ENCODE peak calls at places on chromosomes 7 and 10, in ten cellular contexts. One of them, this sample, is unnamed.

GRCh38 chr7:126524967-126525366 is 727.8 kb downstream of the GRM8 start:
- DNase-seq in upper lobe of left lung: no peak
- DNase-seq in gastrocnemius medialis: no peak
- DNase-seq in right atrium auricular region: no peak
- DNase-seq in left lung: no peak
- DNase-seq in AG04450: no peak
- DNase-seq in uterus: no peak
- DNase-seq in heart left ventricle: no peak
- DNase-seq in prostate gland: no peak
- DNase-seq in A549: no peak
- DNase-seq in this sample: no peak

GRCh38 chr10:32174349-32174893 is 118.2 kb upstream of the KIF5B start:
- DNase-seq in upper lobe of left lung: no peak
- DNase-seq in gastrocnemius medialis: no peak
- DNase-seq in right atrium auricular region: no peak
- DNase-seq in left lung: no peak
- DNase-seq in AG04450: no peak
- DNase-seq in uterus: no peak
- DNase-seq in heart left ventricle: no peak
- DNase-seq in prostate gland: no peak
- DNase-seq in A549: no peak
- DNase-seq in this sample: no peak

GRCh38 chr10:408223-408622 is 273.0 kb downstream of the ZMYND11 start:
- DNase-seq in upper lobe of left lung: no peak
- DNase-seq in gastrocnemius medialis: no peak
- DNase-seq in right atrium auricular region: no peak
- DNase-seq in left lung: no peak
- DNase-seq in AG04450: no peak
- DNase-seq in uterus: no peak
- DNase-seq in heart left ventricle: no peak
- DNase-seq in prostate gland: peak
- DNase-seq in A549: no peak
- DNase-seq in this sample: no peak

GRCh38 chr10:13928362-13928921 is 341.7 kb downstream of the PRPF18 start:
- DNase-seq in upper lobe of left lung: peak
- DNase-seq in gastrocnemius medialis: no peak
- DNase-seq in right atrium auricular region: no peak
- DNase-seq in left lung: no peak
- DNase-seq in AG04450: no peak
- DNase-seq in uterus: peak
- DNase-seq in heart left ventricle: no peak
- DNase-seq in prostate gland: no peak
- DNase-seq in A549: no peak
- DNase-seq in this sample: no peak

GRCh38 chr10:69641261-69641980 is 11.4 kb downstream of the FAM241B start:
- DNase-seq in upper lobe of left lung: peak
- DNase-seq in gastrocnemius medialis: no peak
- DNase-seq in right atrium auricular region: no peak
- DNase-seq in left lung: no peak
- DNase-seq in AG04450: no peak
- DNase-seq in uterus: no peak
- DNase-seq in heart left ventricle: no peak
- DNase-seq in prostate gland: no peak
- DNase-seq in A549: no peak
- DNase-seq in this sample: peak

GRCh38 chr7:47873767-47874166 is 74.5 kb downstream of the PKD1L1 start:
- DNase-seq in upper lobe of left lung: no peak
- DNase-seq in gastrocnemius medialis: no peak
- DNase-seq in right atrium auricular region: no peak
- DNase-seq in left lung: no peak
- DNase-seq in AG04450: no peak
- DNase-seq in uterus: no peak
- DNase-seq in heart left ventricle: no peak
- DNase-seq in prostate gland: no peak
- DNase-seq in A549: peak
- DNase-seq in this sample: no peak

GRCh38 chr10:1575481-1576244 is 161.7 kb downstream of the ADARB2 start:
- DNase-seq in upper lobe of left lung: no peak
- DNase-seq in gastrocnemius medialis: no peak
- DNase-seq in right atrium auricular region: no peak
- DNase-seq in left lung: no peak
- DNase-seq in AG04450: no peak
- DNase-seq in uterus: no peak
- DNase-seq in heart left ventricle: no peak
- DNase-seq in prostate gland: no peak
- DNase-seq in A549: no peak
- DNase-seq in this sample: peak

GRCh38 chr7:42511027-42511426 is 274.0 kb upstream of the GLI3 start:
- DNase-seq in upper lobe of left lung: no peak
- DNase-seq in gastrocnemius medialis: no peak
- DNase-seq in right atrium auricular region: no peak
- DNase-seq in left lung: no peak
- DNase-seq in AG04450: no peak
- DNase-seq in uterus: no peak
- DNase-seq in heart left ventricle: no peak
- DNase-seq in prostate gland: no peak
- DNase-seq in A549: no peak
- DNase-seq in this sample: no peak

GRCh38 chr10:49744924-49745605 is 17.1 kb downstream of the OGDHL start:
- DNase-seq in upper lobe of left lung: no peak
- DNase-seq in gastrocnemius medialis: no peak
- DNase-seq in right atrium auricular region: peak
- DNase-seq in left lung: no peak
- DNase-seq in AG04450: no peak
- DNase-seq in uterus: no peak
- DNase-seq in heart left ventricle: no peak
- DNase-seq in prostate gland: no peak
- DNase-seq in A549: no peak
- DNase-seq in this sample: no peak

GRCh38 chr7:6367701-6368211 is 80.0 kb downstream of the DAGLB start:
- DNase-seq in upper lobe of left lung: no peak
- DNase-seq in gastrocnemius medialis: no peak
- DNase-seq in right atrium auricular region: no peak
- DNase-seq in left lung: no peak
- DNase-seq in AG04450: no peak
- DNase-seq in uterus: no peak
- DNase-seq in heart left ventricle: no peak
- DNase-seq in prostate gland: no peak
- DNase-seq in A549: peak
- DNase-seq in this sample: no peak

GRCh38 chr10:62560207-62560819 is 186.1 kb downstream of the ZNF365 start:
- DNase-seq in upper lobe of left lung: no peak
- DNase-seq in gastrocnemius medialis: peak
- DNase-seq in right atrium auricular region: peak
- DNase-seq in left lung: no peak
- DNase-seq in AG04450: peak
- DNase-seq in uterus: peak
- DNase-seq in heart left ventricle: peak
- DNase-seq in prostate gland: no peak
- DNase-seq in A549: no peak
- DNase-seq in this sample: no peak

GRCh38 chr10:79274279-79275104 is 72.8 kb upstream of the PPIF start:
- DNase-seq in upper lobe of left lung: peak
- DNase-seq in gastrocnemius medialis: peak
- DNase-seq in right atrium auricular region: peak
- DNase-seq in left lung: peak
- DNase-seq in AG04450: no peak
- DNase-seq in uterus: peak
- DNase-seq in heart left ventricle: peak
- DNase-seq in prostate gland: peak
- DNase-seq in A549: no peak
- DNase-seq in this sample: no peak

GRCh38 chr7:27866828-27867227 is 126.9 kb downstream of the TAX1BP1 start:
- DNase-seq in upper lobe of left lung: no peak
- DNase-seq in gastrocnemius medialis: no peak
- DNase-seq in right atrium auricular region: no peak
- DNase-seq in left lung: no peak
- DNase-seq in AG04450: no peak
- DNase-seq in uterus: no peak
- DNase-seq in heart left ventricle: no peak
- DNase-seq in prostate gland: no peak
- DNase-seq in A549: no peak
- DNase-seq in this sample: no peak
- H3K4me3 ChIP-seq in upper lobe of left lung: no peak
- H3K4me3 ChIP-seq in gastrocnemius medialis: no peak
- H3K4me3 ChIP-seq in right atrium auricular region: no peak
- H3K4me3 ChIP-seq in left lung: no peak
- H3K4me3 ChIP-seq in AG04450: no peak
- H3K4me3 ChIP-seq in uterus: no peak
- H3K4me3 ChIP-seq in heart left ventricle: no peak
- H3K4me3 ChIP-seq in prostate gland: no peak
- H3K4me3 ChIP-seq in A549: no peak
- H3K4me3 ChIP-seq in this sample: no peak

GRCh38 chr7:66348959-66349358 is 143.8 kb downstream of the TPST1 start:
- DNase-seq in upper lobe of left lung: no peak
- DNase-seq in gastrocnemius medialis: no peak
- DNase-seq in right atrium auricular region: no peak
- DNase-seq in left lung: no peak
- DNase-seq in AG04450: no peak
- DNase-seq in uterus: no peak
- DNase-seq in heart left ventricle: no peak
- DNase-seq in prostate gland: no peak
- DNase-seq in A549: no peak
- DNase-seq in this sample: no peak

GRCh38 chr7:66353547-66353946 is 148.4 kb downstream of the TPST1 start:
- DNase-seq in upper lobe of left lung: no peak
- DNase-seq in gastrocnemius medialis: no peak
- DNase-seq in right atrium auricular region: no peak
- DNase-seq in left lung: no peak
- DNase-seq in AG04450: no peak
- DNase-seq in uterus: no peak
- DNase-seq in heart left ventricle: no peak
- DNase-seq in prostate gland: no peak
- DNase-seq in A549: no peak
- DNase-seq in this sample: peak

GRCh38 chr7:66355762-66356161 is 150.6 kb downstream of the TPST1 start:
- DNase-seq in upper lobe of left lung: no peak
- DNase-seq in gastrocnemius medialis: no peak
- DNase-seq in right atrium auricular region: no peak
- DNase-seq in left lung: no peak
- DNase-seq in AG04450: no peak
- DNase-seq in uterus: no peak
- DNase-seq in heart left ventricle: no peak
- DNase-seq in prostate gland: no peak
- DNase-seq in A549: no peak
- DNase-seq in this sample: peak

GRCh38 chr7:66348531-66348930 is 143.4 kb downstream of the TPST1 start:
- DNase-seq in upper lobe of left lung: no peak
- DNase-seq in gastrocnemius medialis: no peak
- DNase-seq in right atrium auricular region: no peak
- DNase-seq in left lung: no peak
- DNase-seq in AG04450: no peak
- DNase-seq in uterus: no peak
- DNase-seq in heart left ventricle: no peak
- DNase-seq in prostate gland: no peak
- DNase-seq in A549: no peak
- DNase-seq in this sample: no peak

GRCh38 chr7:66352071-66352470 is 146.9 kb downstream of the TPST1 start:
- DNase-seq in upper lobe of left lung: no peak
- DNase-seq in gastrocnemius medialis: no peak
- DNase-seq in right atrium auricular region: no peak
- DNase-seq in left lung: no peak
- DNase-seq in AG04450: no peak
- DNase-seq in uterus: no peak
- DNase-seq in heart left ventricle: no peak
- DNase-seq in prostate gland: no peak
- DNase-seq in A549: no peak
- DNase-seq in this sample: no peak
- H3K4me3 ChIP-seq in upper lobe of left lung: no peak
- H3K4me3 ChIP-seq in gastrocnemius medialis: no peak
- H3K4me3 ChIP-seq in right atrium auricular region: no peak
- H3K4me3 ChIP-seq in left lung: no peak
- H3K4me3 ChIP-seq in AG04450: no peak
- H3K4me3 ChIP-seq in uterus: no peak
- H3K4me3 ChIP-seq in heart left ventricle: no peak
- H3K4me3 ChIP-seq in prostate gland: no peak
- H3K4me3 ChIP-seq in A549: no peak
- H3K4me3 ChIP-seq in this sample: no peak

DNA sequence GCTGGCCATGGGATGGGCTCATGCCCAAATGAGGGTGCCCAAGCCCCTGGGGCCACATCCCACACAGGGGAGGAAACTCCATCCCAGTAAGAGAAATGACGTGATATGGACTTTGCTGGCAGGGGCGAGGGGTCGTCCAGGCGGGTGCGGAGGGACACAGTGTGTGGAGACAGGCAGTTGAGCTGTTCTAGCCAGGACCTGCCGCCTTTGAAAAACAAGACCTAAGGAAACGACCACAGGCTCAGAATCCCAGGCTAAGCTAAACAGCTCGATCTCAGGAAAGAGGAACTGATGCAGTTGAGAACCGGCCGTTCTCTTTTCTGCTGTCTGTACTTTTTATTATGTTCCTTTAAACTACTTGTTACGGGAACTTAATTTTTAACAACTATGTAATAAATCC is 51.1 kb upstream of the NFE2L3 start:
- DNase-seq in upper lobe of left lung: peak
- DNase-seq in gastrocnemius medialis: no peak
- DNase-seq in right atrium auricular region: no peak
- DNase-seq in left lung: no peak
- DNase-seq in AG04450: no peak
- DNase-seq in uterus: no peak
- DNase-seq in heart left ventricle: no peak
- DNase-seq in prostate gland: no peak
- DNase-seq in A549: no peak
- DNase-seq in this sample: no peak
- H3K4me3 ChIP-seq in upper lobe of left lung: no peak
- H3K4me3 ChIP-seq in gastrocnemius medialis: peak
- H3K4me3 ChIP-seq in right atrium auricular region: no peak
- H3K4me3 ChIP-seq in left lung: peak
- H3K4me3 ChIP-seq in AG04450: no peak
- H3K4me3 ChIP-seq in uterus: no peak
- H3K4me3 ChIP-seq in heart left ventricle: no peak
- H3K4me3 ChIP-seq in prostate gland: no peak
- H3K4me3 ChIP-seq in A549: no peak
- H3K4me3 ChIP-seq in this sample: no peak

DNA sequence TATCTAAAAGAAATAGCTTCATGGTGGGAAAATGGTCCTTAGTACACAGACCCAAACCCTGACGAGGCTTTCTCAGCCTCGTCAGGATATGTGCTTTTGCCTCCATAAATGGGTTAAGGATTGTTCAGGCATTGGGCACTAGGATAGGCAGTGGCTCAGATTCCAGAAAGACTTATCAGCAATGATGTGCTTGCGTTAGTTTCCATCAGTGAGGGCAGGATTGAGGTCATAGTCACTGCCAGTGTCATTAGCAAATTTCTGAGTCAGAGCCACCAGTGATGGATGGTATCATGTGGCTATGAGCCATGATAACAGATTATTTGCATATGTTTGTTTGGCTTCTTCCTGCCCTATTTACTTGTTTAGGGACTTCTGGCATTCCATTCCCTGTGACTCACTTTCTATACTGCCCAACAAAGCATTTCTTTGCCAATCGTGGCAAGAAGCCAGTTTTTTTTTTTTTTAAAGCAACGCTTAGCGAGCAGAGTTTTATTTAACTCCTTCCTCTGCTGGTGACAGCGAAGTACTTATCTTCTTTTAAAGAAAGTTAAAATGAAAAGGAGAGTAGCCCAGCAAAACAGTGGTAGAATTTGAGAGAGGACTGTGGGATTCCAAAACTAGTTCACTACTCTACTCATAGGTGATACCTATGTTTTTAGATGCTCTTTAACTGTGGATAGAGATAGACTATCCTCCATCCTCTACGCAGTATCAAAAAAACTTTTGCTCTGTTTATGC is 44.4 kb downstream of the MYPN start:
- DNase-seq in upper lobe of left lung: no peak
- DNase-seq in gastrocnemius medialis: peak
- DNase-seq in right atrium auricular region: peak
- DNase-seq in left lung: no peak
- DNase-seq in AG04450: peak
- DNase-seq in uterus: no peak
- DNase-seq in heart left ventricle: peak
- DNase-seq in prostate gland: no peak
- DNase-seq in A549: peak
- DNase-seq in this sample: peak
- H3K4me3 ChIP-seq in upper lobe of left lung: no peak
- H3K4me3 ChIP-seq in gastrocnemius medialis: no peak
- H3K4me3 ChIP-seq in right atrium auricular region: no peak
- H3K4me3 ChIP-seq in left lung: no peak
- H3K4me3 ChIP-seq in AG04450: peak
- H3K4me3 ChIP-seq in uterus: no peak
- H3K4me3 ChIP-seq in heart left ventricle: no peak
- H3K4me3 ChIP-seq in prostate gland: no peak
- H3K4me3 ChIP-seq in A549: no peak
- H3K4me3 ChIP-seq in this sample: no peak

This sample was measured in RWPE2.